ENCODE peak calls at places on chromosome 20, in ten cellular contexts. G is left ventricle myocardium inferior, J is GM06990, A is hepatocyte, D is suprapubic skin, T is heart left ventricle, H is uterus, Q is GM23248, V is colonic mucosa, F is neural progenitor cell. Y is an unnamed sample.

GRCh38 chr20:21353236-21353635 is 44.1 kb downstream of the NKX2-4 start:
- DNase-seq in D (no peak), J (no peak), T (no peak), G (no peak), F (no peak), H (no peak), A (no peak), V (no peak), Q (peak; percentile 81), Y (no peak)

GRCh38 chr20:380763-381580 is 412 bp downstream of the TRIB3 start:
- DNase-seq in A (peak; percentile 88), J (peak; percentile 85), F (peak; percentile 79), H (peak; percentile 26), G (peak; percentile 41), T (peak; percentile 59), Q (peak; percentile 79), D (no peak), V (peak; percentile 58), Y (peak; percentile 64)

GRCh38 chr20:49690899-49691620 is 22.6 kb downstream of the B4GALT5 start:
- DNase-seq in A (peak; percentile 67), T (no peak), J (no peak), V (no peak), H (no peak), D (no peak), Q (peak; percentile 57), F (no peak), G (no peak), Y (no peak)

GRCh38 chr20:45164906-45165305 is 9.8 kb upstream of the PI3 start:
- DNase-seq in T (no peak), Q (no peak), F (no peak), H (no peak), J (no peak), D (no peak), G (no peak), A (no peak), V (no peak), Y (no peak)

GRCh38 chr20:50346372-50347347 is 156.0 kb downstream of the CEBPB start:
- DNase-seq in V (peak; percentile 83), F (no peak), T (peak; percentile 89), G (peak; percentile 92), J (no peak), H (peak; percentile 88), Q (peak; percentile 90), A (peak; percentile 68), D (peak; percentile 92), Y (no peak)

GRCh38 chr20:49955167-49955566 is 19.0 kb downstream of the RNF114 start:
- DNase-seq in H (no peak), T (no peak), Q (no peak), G (no peak), A (no peak), J (no peak), F (no peak), V (no peak), D (no peak), Y (no peak)

GRCh38 chr20:62685781-62686555 is 22.7 kb upstream of the NTSR1 start:
- DNase-seq in G (peak; percentile 29), T (no peak), F (peak; percentile 61), H (no peak), Q (no peak), D (no peak), J (no peak), V (peak; percentile 49), A (peak; percentile 35), Y (peak; percentile 46)

GRCh38 chr20:11260611-11261010 is 586.8 kb upstream of the JAG1 start:
- DNase-seq in G (no peak), A (no peak), H (no peak), V (no peak), J (no peak), D (no peak), Q (peak; percentile 24), F (no peak), T (no peak), Y (no peak)

GRCh38 chr20:4942336-4942735 is 59.0 kb downstream of the SLC23A2 start:
- DNase-seq in A (no peak), J (no peak), H (no peak), T (no peak), D (no peak), Q (peak; percentile 91), V (no peak), G (no peak), F (no peak), Y (no peak)

GRCh38 chr20:23362392-23363256 is 642 bp downstream of the GZF1 start:
- DNase-seq in A (peak; percentile 65), Q (peak; percentile 74), F (peak; percentile 73), J (no peak), D (peak; percentile 84), T (peak; percentile 40), V (peak; percentile 46), G (peak; percentile 51), H (peak; percentile 38), Y (no peak)

GRCh38 chr20:62266340-62266739 is 28.0 kb downstream of the OSBPL2 start:
- DNase-seq in H (no peak), T (no peak), V (no peak), D (no peak), Q (no peak), J (no peak), F (no peak), G (no peak), A (no peak), Y (no peak)

GRCh38 chr20:17644451-17644850 is 37.6 kb downstream of the RRBP1 start:
- DNase-seq in A (no peak), V (no peak), D (no peak), J (no peak), T (no peak), G (no peak), H (no peak), F (no peak), Q (no peak), Y (no peak)

GRCh38 chr20:31718952-31719643 is 3.6 kb downstream of the BCL2L1 start:
- DNase-seq in H (no peak), F (no peak), Q (no peak), D (no peak), J (no peak), A (peak; percentile 80), V (peak; percentile 54), G (no peak), T (no peak), Y (no peak)

GRCh38 chr20:39825524-39825923 is 863.4 kb downstream of the DHX35 start:
- DNase-seq in G (no peak), J (no peak), A (no peak), T (no peak), V (no peak), H (no peak), D (no peak), Q (no peak), F (no peak), Y (no peak)

GRCh38 chr20:48673485-48673884 is 154.3 kb downstream of the PREX1 start:
- DNase-seq in G (no peak), Q (no peak), D (no peak), T (no peak), F (no peak), V (no peak), A (no peak), J (no peak), H (no peak), Y (no peak)

GRCh38 chr20:17505664-17506517 is 25.3 kb downstream of the BFSP1 start:
- DNase-seq in F (no peak), D (no peak), V (no peak), T (no peak), J (no peak), G (no peak), H (no peak), A (no peak), Q (peak; percentile 83), Y (no peak)

GRCh38 chr20:35978041-35978513 is 9.7 kb downstream of the CNBD2 start:
- DNase-seq in G (no peak), T (no peak), A (no peak), V (no peak), H (no peak), Q (peak; percentile 45), D (no peak), J (no peak), F (no peak), Y (no peak)

GRCh38 chr20:61933481-61933950 is 132.2 kb downstream of the TAF4 start:
- DNase-seq in H (no peak), J (no peak), T (no peak), A (no peak), D (peak; percentile 42), V (no peak), G (no peak), Q (no peak), F (no peak), Y (no peak)

GRCh38 chr20:58140787-58141396 is 87.6 kb downstream of the ANKRD60 start:
- DNase-seq in D (no peak), G (no peak), F (no peak), A (no peak), Q (no peak), H (no peak), T (no peak), V (no peak), J (no peak), Y (no peak)
- H3K27me3 ChIP-seq in D (peaks cover 31% of the 10 kb centered on the region), G (peaks cover 95% of the 10 kb centered on the region), F (peaks cover 3% of the 10 kb centered on the region), A (peaks cover 15% of the 10 kb centered on the region), Q (peaks cover 21% of the 10 kb centered on the region), H (no peaks in the 10 kb centered on the region), T (peaks cover 38% of the 10 kb centered on the region), V (no peaks in the 10 kb centered on the region), J (peaks cover 2% of the 10 kb centered on the region), Y (peaks cover 18% of the 10 kb centered on the region)

GRCh38 chr20:53447271-53447670 is 146.4 kb downstream of the ZNF217 start:
- DNase-seq in V (no peak), G (no peak), A (no peak), D (no peak), F (no peak), J (no peak), H (no peak), Q (no peak), T (no peak), Y (no peak)
- H3K36me3 ChIP-seq in V (no peaks in the 10 kb centered on the region), G (peaks cover 7% of the 10 kb centered on the region), A (no peaks in the 10 kb centered on the region), D (no peaks in the 10 kb centered on the region), F (no peaks in the 10 kb centered on the region), J (no peaks in the 10 kb centered on the region), H (no peaks in the 10 kb centered on the region), Q (no peaks in the 10 kb centered on the region), T (no peaks in the 10 kb centered on the region), Y (no peaks in the 10 kb centered on the region)

DNA sequence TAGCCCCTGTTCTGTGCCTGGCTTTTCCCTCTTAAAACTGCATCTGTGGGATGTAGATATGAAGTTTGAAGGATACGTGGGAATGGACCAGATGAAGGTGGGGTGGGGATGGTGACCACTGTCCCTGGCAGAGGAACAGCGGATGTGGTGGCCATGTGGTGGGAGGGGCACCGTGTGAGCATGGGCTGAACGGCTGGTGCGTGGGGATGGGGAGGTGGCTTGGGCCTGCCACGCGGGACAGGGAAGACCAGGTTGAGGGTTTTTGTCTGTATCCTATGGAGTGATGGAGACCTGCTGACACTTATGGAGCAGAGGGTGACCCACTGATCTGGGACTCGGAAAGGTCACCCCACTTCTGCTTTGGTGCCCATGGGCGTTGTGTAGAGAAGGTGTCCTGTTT is 19.2 kb downstream of the PHACTR3 start:
- DNase-seq in Q (no peak), V (no peak), A (no peak), J (no peak), D (no peak), H (no peak), G (no peak), F (no peak), T (no peak), Y (no peak)
- H3K27me3 ChIP-seq in Q (no peaks in the 10 kb centered on the region), V (no peaks in the 10 kb centered on the region), A (no peaks in the 10 kb centered on the region), J (no peaks in the 10 kb centered on the region), D (peaks cover 50% of the 10 kb centered on the region), H (no peaks in the 10 kb centered on the region), G (peaks cover 33% of the 10 kb centered on the region), F (no peaks in the 10 kb centered on the region), T (no peaks in the 10 kb centered on the region), Y (no peaks in the 10 kb centered on the region)

DNA sequence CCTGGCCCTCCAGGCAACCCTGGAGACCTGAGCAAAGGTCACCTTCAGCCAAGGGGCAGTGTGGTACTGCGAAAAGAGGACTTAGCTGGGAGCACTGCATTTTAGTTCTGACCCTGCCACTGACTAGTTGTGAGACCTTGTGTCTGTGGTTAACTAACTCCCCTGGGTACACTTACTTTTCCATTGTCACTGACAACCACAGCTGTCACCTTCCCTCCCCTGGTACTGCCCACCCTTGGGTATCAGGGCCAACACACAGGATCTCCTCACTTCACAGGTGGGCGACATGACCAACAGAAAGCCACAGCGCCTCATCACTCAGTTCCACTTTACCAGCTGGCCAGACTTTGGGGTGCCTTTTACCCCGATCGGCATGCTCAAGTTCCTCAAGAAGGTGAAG is 21.6 kb upstream of the GNRH2 start:
- DNase-seq in D (no peak), Q (no peak), F (no peak), A (no peak), H (no peak), T (no peak), J (no peak), G (no peak), V (no peak), Y (no peak)
- H3K36me3 ChIP-seq in D (peaks cover 75% of the 10 kb centered on the region), Q (peaks cover 8% of the 10 kb centered on the region), F (peaks cover 9% of the 10 kb centered on the region), A (no peaks in the 10 kb centered on the region), H (no peaks in the 10 kb centered on the region), T (peaks cover 73% of the 10 kb centered on the region), J (peaks cover 13% of the 10 kb centered on the region), G (peaks cover 69% of the 10 kb centered on the region), V (peaks cover 6% of the 10 kb centered on the region), Y (peaks cover 53% of the 10 kb centered on the region)